ENCODE peak calls at places on chromosomes 13 and 19, in eight cellular contexts. One of them, this sample, is unnamed.
A peak's percentile ranks its signal among the peaks of the same experiment; 100 is the strongest.

GRCh38 chr13:72204291-72204690 is 337.3 kb upstream of the DACH1 start:
- DNase-seq in A549: no peak
- DNase-seq in thoracic aorta: no peak
- DNase-seq in esophagus squamous epithelium: no peak
- DNase-seq in breast epithelium: no peak
- DNase-seq in CD8-positive, alpha-beta memory T cell: no peak
- DNase-seq in adrenal gland: no peak
- DNase-seq in right cardiac atrium: no peak
- DNase-seq in this sample: no peak

GRCh38 chr19:47186337-47187022 is 44.5 kb downstream of the BBC3 start:
- DNase-seq in CD8-positive, alpha-beta memory T cell: peak; percentile 68
- DNase-seq in adrenal gland: no peak
- DNase-seq in A549: no peak
- DNase-seq in thoracic aorta: no peak
- DNase-seq in esophagus squamous epithelium: no peak
- DNase-seq in right cardiac atrium: no peak
- DNase-seq in breast epithelium: no peak
- DNase-seq in this sample: no peak

GRCh38 chr13:65631078-65631477 is 1599.1 kb downstream of the PCDH9 start:
- DNase-seq in breast epithelium: no peak
- DNase-seq in A549: no peak
- DNase-seq in adrenal gland: no peak
- DNase-seq in thoracic aorta: no peak
- DNase-seq in esophagus squamous epithelium: no peak
- DNase-seq in right cardiac atrium: no peak
- DNase-seq in CD8-positive, alpha-beta memory T cell: no peak
- DNase-seq in this sample: no peak

GRCh38 chr19:8576273-8576993 is 809 bp downstream of the MYO1F start:
- DNase-seq in CD8-positive, alpha-beta memory T cell: no peak
- DNase-seq in esophagus squamous epithelium: no peak
- DNase-seq in right cardiac atrium: peak; percentile 53
- DNase-seq in A549: no peak
- DNase-seq in breast epithelium: no peak
- DNase-seq in adrenal gland: peak; percentile 31
- DNase-seq in thoracic aorta: no peak
- DNase-seq in this sample: no peak

GRCh38 chr19:55152017-55152416 is 3.0 kb upstream of the TNNT1 start:
- DNase-seq in thoracic aorta: no peak
- DNase-seq in breast epithelium: no peak
- DNase-seq in right cardiac atrium: no peak
- DNase-seq in esophagus squamous epithelium: no peak
- DNase-seq in A549: peak; percentile 55
- DNase-seq in adrenal gland: no peak
- DNase-seq in CD8-positive, alpha-beta memory T cell: no peak
- DNase-seq in this sample: no peak

GRCh38 chr19:54041969-54042606 is 21.6 kb downstream of the VSTM1 start:
- DNase-seq in esophagus squamous epithelium: no peak
- DNase-seq in CD8-positive, alpha-beta memory T cell: no peak
- DNase-seq in adrenal gland: no peak
- DNase-seq in A549: no peak
- DNase-seq in thoracic aorta: no peak
- DNase-seq in breast epithelium: no peak
- DNase-seq in right cardiac atrium: no peak
- DNase-seq in this sample: no peak

GRCh38 chr13:30737511-30738342 is 2.4 kb downstream of the ALOX5AP start:
- DNase-seq in breast epithelium: no peak
- DNase-seq in CD8-positive, alpha-beta memory T cell: no peak
- DNase-seq in right cardiac atrium: no peak
- DNase-seq in A549: no peak
- DNase-seq in thoracic aorta: no peak
- DNase-seq in esophagus squamous epithelium: no peak
- DNase-seq in adrenal gland: no peak
- DNase-seq in this sample: no peak

GRCh38 chr19:7953576-7953975 is 10.1 kb upstream of the TIMM44 start:
- DNase-seq in breast epithelium: no peak
- DNase-seq in esophagus squamous epithelium: no peak
- DNase-seq in adrenal gland: no peak
- DNase-seq in thoracic aorta: no peak
- DNase-seq in CD8-positive, alpha-beta memory T cell: no peak
- DNase-seq in right cardiac atrium: no peak
- DNase-seq in A549: no peak
- DNase-seq in this sample: no peak

GRCh38 chr19:31715249-31715944 is 366.2 kb upstream of the TSHZ3 start:
- DNase-seq in A549: no peak
- DNase-seq in adrenal gland: peak; percentile 10
- DNase-seq in thoracic aorta: no peak
- DNase-seq in CD8-positive, alpha-beta memory T cell: no peak
- DNase-seq in esophagus squamous epithelium: no peak
- DNase-seq in breast epithelium: no peak
- DNase-seq in right cardiac atrium: peak; percentile 60
- DNase-seq in this sample: no peak

GRCh38 chr13:78660130-78660857 is 1.3 kb upstream of the OBI1 start:
- DNase-seq in CD8-positive, alpha-beta memory T cell: no peak
- DNase-seq in adrenal gland: peak; percentile 15
- DNase-seq in breast epithelium: no peak
- DNase-seq in right cardiac atrium: peak; percentile 58
- DNase-seq in thoracic aorta: no peak
- DNase-seq in A549: peak; percentile 33
- DNase-seq in esophagus squamous epithelium: no peak
- DNase-seq in this sample: no peak

GRCh38 chr13:111602874-111603273 is 282.4 kb downstream of the TEX29 start:
- DNase-seq in A549: no peak
- DNase-seq in thoracic aorta: no peak
- DNase-seq in CD8-positive, alpha-beta memory T cell: no peak
- DNase-seq in esophagus squamous epithelium: no peak
- DNase-seq in adrenal gland: no peak
- DNase-seq in right cardiac atrium: no peak
- DNase-seq in breast epithelium: no peak
- DNase-seq in this sample: no peak

GRCh38 chr13:99280166-99280565 is 22.0 kb upstream of the GPR18 start:
- DNase-seq in A549: no peak
- DNase-seq in breast epithelium: no peak
- DNase-seq in esophagus squamous epithelium: no peak
- DNase-seq in adrenal gland: no peak
- DNase-seq in thoracic aorta: no peak
- DNase-seq in CD8-positive, alpha-beta memory T cell: no peak
- DNase-seq in right cardiac atrium: no peak
- DNase-seq in this sample: no peak

GRCh38 chr13:113650275-113650674 is 7.7 kb downstream of the ATP4B start:
- DNase-seq in adrenal gland: no peak
- DNase-seq in CD8-positive, alpha-beta memory T cell: no peak
- DNase-seq in A549: no peak
- DNase-seq in thoracic aorta: no peak
- DNase-seq in breast epithelium: no peak
- DNase-seq in esophagus squamous epithelium: no peak
- DNase-seq in right cardiac atrium: peak; percentile 18
- DNase-seq in this sample: no peak

GRCh38 chr13:53250977-53251376 is 222.4 kb downstream of the OLFM4 start:
- DNase-seq in CD8-positive, alpha-beta memory T cell: no peak
- DNase-seq in esophagus squamous epithelium: no peak
- DNase-seq in breast epithelium: no peak
- DNase-seq in thoracic aorta: no peak
- DNase-seq in right cardiac atrium: no peak
- DNase-seq in adrenal gland: no peak
- DNase-seq in A549: no peak
- DNase-seq in this sample: no peak

GRCh38 chr13:93948523-93948922 is 531.0 kb downstream of the DCT start:
- DNase-seq in adrenal gland: no peak
- DNase-seq in thoracic aorta: no peak
- DNase-seq in right cardiac atrium: no peak
- DNase-seq in esophagus squamous epithelium: no peak
- DNase-seq in A549: no peak
- DNase-seq in breast epithelium: no peak
- DNase-seq in CD8-positive, alpha-beta memory T cell: no peak
- DNase-seq in this sample: no peak

GRCh38 chr13:105990256-105990958 is 545.1 kb downstream of the EFNB2 start:
- DNase-seq in thoracic aorta: no peak
- DNase-seq in A549: no peak
- DNase-seq in esophagus squamous epithelium: no peak
- DNase-seq in CD8-positive, alpha-beta memory T cell: no peak
- DNase-seq in right cardiac atrium: no peak
- DNase-seq in adrenal gland: no peak
- DNase-seq in breast epithelium: no peak
- DNase-seq in this sample: no peak

GRCh38 chr13:112346899-112347229 is 29.3 kb upstream of the SPACA7 start:
- DNase-seq in breast epithelium: no peak
- DNase-seq in thoracic aorta: no peak
- DNase-seq in adrenal gland: no peak
- DNase-seq in A549: no peak
- DNase-seq in right cardiac atrium: no peak
- DNase-seq in esophagus squamous epithelium: no peak
- DNase-seq in CD8-positive, alpha-beta memory T cell: no peak
- DNase-seq in this sample: no peak

GRCh38 chr13:101655435-101655834 is 203.0 kb downstream of the ITGBL1 start:
- DNase-seq in CD8-positive, alpha-beta memory T cell: no peak
- DNase-seq in thoracic aorta: no peak
- DNase-seq in right cardiac atrium: no peak
- DNase-seq in adrenal gland: no peak
- DNase-seq in esophagus squamous epithelium: no peak
- DNase-seq in A549: no peak
- DNase-seq in breast epithelium: no peak
- DNase-seq in this sample: no peak

GRCh38 chr13:52845766-52846566 is 2.5 kb downstream of the PCDH8 start:
- DNase-seq in thoracic aorta: no peak
- DNase-seq in CD8-positive, alpha-beta memory T cell: no peak
- DNase-seq in adrenal gland: no peak
- DNase-seq in breast epithelium: no peak
- DNase-seq in A549: no peak
- DNase-seq in esophagus squamous epithelium: no peak
- DNase-seq in right cardiac atrium: peak; percentile 66
- DNase-seq in this sample: no peak

GRCh38 chr13:112894673-112895481 is 74.1 kb upstream of the MCF2L start:
- DNase-seq in thoracic aorta: no peak
- DNase-seq in breast epithelium: no peak
- DNase-seq in A549: no peak
- DNase-seq in right cardiac atrium: no peak
- DNase-seq in esophagus squamous epithelium: no peak
- DNase-seq in adrenal gland: no peak
- DNase-seq in CD8-positive, alpha-beta memory T cell: no peak
- DNase-seq in this sample: no peak

DNA sequence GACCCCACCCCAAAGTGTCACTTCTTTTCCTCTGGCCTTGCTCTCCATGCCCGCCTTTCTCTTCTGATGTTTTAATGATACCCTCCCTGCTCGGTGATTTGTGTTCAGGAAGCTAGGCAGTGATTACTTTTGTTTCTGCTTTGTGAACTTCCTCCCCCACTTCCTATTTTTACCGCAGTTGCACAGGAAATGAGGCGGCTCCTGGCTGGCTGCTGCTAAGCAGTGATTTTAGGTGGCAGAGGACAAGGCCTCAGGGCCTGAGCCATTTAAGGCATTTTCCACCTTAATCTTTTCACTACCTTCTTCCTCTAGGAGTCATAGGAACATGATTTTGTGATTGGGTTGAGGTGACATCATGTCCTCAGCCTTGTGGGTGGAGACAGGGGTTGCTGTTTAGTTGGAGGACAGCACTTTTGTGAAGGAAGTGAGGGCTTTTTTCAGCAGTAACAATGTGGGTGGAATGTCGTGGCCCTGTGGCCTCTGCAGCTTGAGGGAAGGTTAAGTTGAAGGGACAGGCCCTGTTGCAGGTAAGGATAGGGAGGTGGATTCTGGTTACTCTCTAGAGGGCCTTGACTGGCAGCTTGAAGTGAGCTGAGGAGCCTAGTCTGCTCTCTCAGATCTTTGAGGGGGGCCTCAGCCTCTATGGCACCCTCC is 15.7 kb downstream of the GARRE1 start:
- DNase-seq in CD8-positive, alpha-beta memory T cell: peak; percentile 52
- DNase-seq in A549: peak; percentile 54
- DNase-seq in thoracic aorta: peak; percentile 16
- DNase-seq in right cardiac atrium: peak; percentile 86
- DNase-seq in breast epithelium: peak; percentile 63
- DNase-seq in adrenal gland: peak; percentile 60
- DNase-seq in esophagus squamous epithelium: no peak
- DNase-seq in this sample: no peak
- H3K4me1 ChIP-seq in CD8-positive, alpha-beta memory T cell: peaks cover 76% of the 10 kb centered on the region
- H3K4me1 ChIP-seq in A549: peaks cover 10% of the 10 kb centered on the region
- H3K4me1 ChIP-seq in thoracic aorta: peaks cover 33% of the 10 kb centered on the region
- H3K4me1 ChIP-seq in right cardiac atrium: peaks cover 23% of the 10 kb centered on the region
- H3K4me1 ChIP-seq in breast epithelium: no peaks in the 10 kb centered on the region
- H3K4me1 ChIP-seq in adrenal gland: peaks cover 34% of the 10 kb centered on the region
- H3K4me1 ChIP-seq in esophagus squamous epithelium: no peaks in the 10 kb centered on the region
- H3K4me1 ChIP-seq in this sample: peaks cover 5% of the 10 kb centered on the region

DNA sequence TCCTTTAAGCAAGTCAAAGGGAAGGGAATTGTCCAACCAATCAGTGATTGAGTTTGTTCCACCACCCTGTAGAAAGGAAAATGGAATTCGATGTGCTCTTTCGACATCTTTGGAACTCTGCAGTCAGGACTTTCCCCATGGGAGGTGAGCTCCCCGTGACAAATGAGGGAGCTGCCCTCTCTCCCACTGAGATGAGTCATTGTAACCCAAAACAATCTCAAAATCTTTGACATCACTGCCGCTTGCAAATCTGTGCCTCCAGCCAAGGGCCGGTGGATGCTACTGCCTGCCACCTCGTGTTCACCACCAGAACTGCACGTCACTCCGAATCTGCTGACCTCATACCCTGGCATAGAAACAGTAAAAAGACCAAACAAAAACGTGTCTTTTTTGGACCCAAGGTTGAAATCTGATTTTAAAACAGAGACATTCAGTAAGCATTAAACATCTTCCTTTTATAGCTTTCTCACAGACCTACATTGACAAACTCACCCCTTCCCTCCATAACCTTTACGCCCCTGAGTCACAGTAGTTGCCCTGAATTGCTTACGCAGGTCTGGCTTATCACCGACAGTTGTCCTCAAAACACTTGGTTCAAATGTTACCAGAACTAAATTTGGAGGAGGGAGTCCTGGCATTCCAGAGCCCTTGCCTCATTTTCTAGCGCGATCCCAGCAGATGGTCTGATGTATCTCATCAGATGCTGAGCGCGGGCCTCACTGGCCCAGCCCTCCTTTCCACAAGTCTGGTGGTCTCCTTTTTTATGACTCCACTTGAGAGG is 105.2 kb downstream of the COL4A2 start:
- DNase-seq in esophagus squamous epithelium: no peak
- DNase-seq in right cardiac atrium: peak; percentile 94
- DNase-seq in CD8-positive, alpha-beta memory T cell: no peak
- DNase-seq in adrenal gland: peak; percentile 94
- DNase-seq in thoracic aorta: peak; percentile 75
- DNase-seq in breast epithelium: peak; percentile 91
- DNase-seq in A549: peak; percentile 90
- DNase-seq in this sample: peak; percentile 58
- H3K27ac ChIP-seq in esophagus squamous epithelium: peak overlapping the region; percentile 88
- H3K27ac ChIP-seq in right cardiac atrium: peak overlapping the region; percentile 98
- H3K27ac ChIP-seq in CD8-positive, alpha-beta memory T cell: no peak overlapping the region
- H3K27ac ChIP-seq in adrenal gland: peak overlapping the region; percentile 80
- H3K27ac ChIP-seq in thoracic aorta: peak overlapping the region; percentile 93
- H3K27ac ChIP-seq in breast epithelium: peak overlapping the region; percentile 89
- H3K27ac ChIP-seq in A549: peak overlapping the region; percentile 92
- H3K27ac ChIP-seq in this sample: no peak overlapping the region

GRCh38 chr19:1171755-1172352 is 2.2 kb downstream of the SBNO2 start:
- DNase-seq in adrenal gland: peak; percentile 67
- DNase-seq in A549: no peak
- DNase-seq in breast epithelium: no peak
- DNase-seq in CD8-positive, alpha-beta memory T cell: no peak
- DNase-seq in esophagus squamous epithelium: no peak
- DNase-seq in right cardiac atrium: peak; percentile 64
- DNase-seq in thoracic aorta: no peak
- DNase-seq in this sample: no peak
- H3K4me1 ChIP-seq in adrenal gland: peaks cover 53% of the 10 kb centered on the region
- H3K4me1 ChIP-seq in A549: peaks cover 64% of the 10 kb centered on the region
- H3K4me1 ChIP-seq in breast epithelium: peaks cover 45% of the 10 kb centered on the region
- H3K4me1 ChIP-seq in CD8-positive, alpha-beta memory T cell: peaks cover 4% of the 10 kb centered on the region
- H3K4me1 ChIP-seq in esophagus squamous epithelium: peaks cover 55% of the 10 kb centered on the region
- H3K4me1 ChIP-seq in right cardiac atrium: peaks cover 2% of the 10 kb centered on the region
- H3K4me1 ChIP-seq in thoracic aorta: peaks cover 13% of the 10 kb centered on the region
- H3K4me1 ChIP-seq in this sample: peaks cover 9% of the 10 kb centered on the region

GRCh38 chr13:46341112-46341711 is 45.8 kb downstream of the RUBCNL start:
- DNase-seq in thoracic aorta: no peak
- DNase-seq in adrenal gland: peak; percentile 32
- DNase-seq in breast epithelium: no peak
- DNase-seq in esophagus squamous epithelium: no peak
- DNase-seq in right cardiac atrium: no peak
- DNase-seq in CD8-positive, alpha-beta memory T cell: no peak
- DNase-seq in A549: no peak
- DNase-seq in this sample: no peak
- H3K27ac ChIP-seq in thoracic aorta: no peak overlapping the region
- H3K27ac ChIP-seq in adrenal gland: no peak overlapping the region
- H3K27ac ChIP-seq in breast epithelium: no peak overlapping the region
- H3K27ac ChIP-seq in esophagus squamous epithelium: no peak overlapping the region
- H3K27ac ChIP-seq in right cardiac atrium: no peak overlapping the region
- H3K27ac ChIP-seq in CD8-positive, alpha-beta memory T cell: no peak overlapping the region
- H3K27ac ChIP-seq in A549: no peak overlapping the region
- H3K27ac ChIP-seq in this sample: no peak overlapping the region

This sample was measured in iPS DF 6.9.